ENCODE peak calls at places on chromosomes 4 and X, in four cellular contexts. R, B, P and W are unnamed samples.

GRCh38 chr4:112152496-112152895 is 7.2 kb downstream of the FAM241A start:
- DNase-seq in B (no peak), R (no peak), P (no peak), W (no peak)

GRCh38 chrX:115522955-115523354 is 38.0 kb upstream of the PLS3 start:
- DNase-seq in R (no peak), B (no peak), P (no peak), W (no peak)

GRCh38 chr4:5812506-5813229 is 80.2 kb downstream of the CRMP1 start:
- DNase-seq in P (peak), B (no peak), R (peak), W (no peak)

GRCh38 chrX:124211312-124211942 is 121.0 kb upstream of the TEX13D start:
- DNase-seq in P (peak), R (peak), B (no peak), W (no peak)

GRCh38 chr4:26583538-26583864 is 383 bp upstream of the TBC1D19 start:
- DNase-seq in B (no peak), R (no peak), P (no peak), W (no peak)

GRCh38 chr4:185839770-185840169 is 27.8 kb upstream of the SORBS2 start:
- DNase-seq in B (no peak), R (no peak), P (no peak), W (no peak)

GRCh38 chr4:177118596-177118995 is 191.1 kb upstream of the NEIL3 start:
- DNase-seq in R (no peak), B (no peak), P (no peak), W (no peak)

GRCh38 chr4:167339781-167340180 is 105.5 kb upstream of the SPOCK3 start:
- DNase-seq in P (no peak), B (no peak), R (no peak), W (no peak)

GRCh38 chr4:13264126-13264525 is 220.0 kb downstream of the RAB28 start:
- DNase-seq in P (no peak), B (no peak), R (no peak), W (no peak)

GRCh38 chr4:8342651-8343050 is 73.1 kb downstream of the HTRA3 start:
- DNase-seq in P (no peak), R (no peak), B (peak), W (no peak)

GRCh38 chr4:29081230-29081955 is 1638.8 kb upstream of the PCDH7 start:
- DNase-seq in R (no peak), B (no peak), P (no peak), W (no peak)

GRCh38 chr4:173478884-173479283 is 51.1 kb downstream of the HAND2 start:
- DNase-seq in P (no peak), B (no peak), R (no peak), W (no peak)

GRCh38 chr4:153533387-153533786 is 67.2 kb downstream of the TMEM131L start:
- DNase-seq in P (no peak), B (no peak), R (no peak), W (no peak)

GRCh38 chrX:56233100-56233499 is 944 bp downstream of the KLF8 start:
- DNase-seq in B (peak), R (no peak), P (no peak), W (no peak)

GRCh38 chr4:7460591-7460990 is 25.9 kb upstream of the PSAPL1 start:
- DNase-seq in B (no peak), P (peak), R (peak), W (no peak)

GRCh38 chr4:48173055-48173991 is 39.3 kb upstream of the TXK start:
- DNase-seq in B (no peak), P (peak), R (no peak), W (peak)

GRCh38 chrX:78712381-78712780 is 35.1 kb upstream of the LPAR4 start:
- DNase-seq in P (no peak), R (no peak), B (no peak), W (no peak)

GRCh38 chrX:45771114-45771513 is 570.4 kb upstream of the DIPK2B start:
- DNase-seq in B (no peak), R (peak), P (no peak), W (no peak)

GRCh38 chr4:176999943-177000543 is 207.3 kb upstream of the VEGFC start:
- DNase-seq in B (no peak), R (no peak), P (no peak), W (no peak)

GRCh38 chr4:139556071-139556734 is at the start of gene SETD7:
- DNase-seq in P (peak), B (peak), R (no peak), W (no peak)

GRCh38 chr4:85408326-85408725 is 66.6 kb upstream of the ARHGAP24 start:
- DNase-seq in R (no peak), B (no peak), P (no peak), W (no peak)

GRCh38 chr4:173181769-173182374 is 13.3 kb downstream of the GALNT7 start:
- DNase-seq in R (no peak), B (no peak), P (no peak), W (no peak)

GRCh38 chrX:153649178-153649914 is 2.3 kb downstream of the DUSP9 start:
- DNase-seq in B (peak), P (peak), R (peak), W (no peak)

DNA sequence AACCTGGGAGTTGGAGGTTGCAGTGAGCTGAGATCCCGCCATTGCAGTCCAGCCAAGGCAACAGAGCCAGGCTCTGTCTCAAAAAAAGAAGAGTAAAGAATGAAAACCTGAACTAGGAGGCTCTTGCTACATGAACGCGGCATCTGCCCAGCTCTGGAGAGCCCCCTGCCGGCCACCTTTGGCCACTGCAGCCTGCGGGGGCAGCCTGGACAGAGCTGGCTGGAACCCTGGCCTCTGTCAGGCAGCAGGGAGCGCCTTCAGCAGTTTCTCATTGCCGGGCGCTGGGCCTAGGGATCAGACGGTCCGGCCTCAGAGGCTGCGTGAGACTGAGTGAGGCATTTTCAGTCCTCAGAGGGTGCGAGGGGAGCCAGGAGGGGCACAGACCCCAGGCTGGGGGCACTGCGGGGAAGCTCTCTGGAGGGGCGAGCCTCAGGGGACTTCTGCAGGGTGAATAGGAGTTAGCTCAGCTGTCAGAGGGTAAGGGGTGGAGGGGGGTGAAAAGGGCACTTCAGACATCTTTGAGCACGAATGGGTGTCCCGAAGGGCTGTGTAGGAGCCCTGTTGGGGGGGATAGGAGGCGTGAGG is 17.5 kb downstream of the DOK7 start:
- DNase-seq in B (peak), R (peak), P (peak), W (no peak)
- TF ChIP-seq ZNF274 in B (no peak), R (no peak), P (no peak), W (no peak)

GRCh38 chrX:88437563-88437962 is 309.5 kb upstream of the CPXCR1 start:
- DNase-seq in R (no peak), P (no peak), B (no peak), W (no peak)
- TF ChIP-seq EP300 in R (no peak), P (no peak), B (no peak), W (no peak)

GRCh38 chr4:18081708-18082107 is 60.2 kb upstream of the LCORL start:
- DNase-seq in R (no peak), P (no peak), B (no peak), W (no peak)

GRCh38 chr4:18077808-18078207 is 56.3 kb upstream of the LCORL start:
- DNase-seq in P (no peak), B (no peak), R (no peak), W (no peak)

GRCh38 chr4:18071894-18072293 is 50.3 kb upstream of the LCORL start:
- DNase-seq in B (no peak), P (no peak), R (no peak), W (no peak)

DNA sequence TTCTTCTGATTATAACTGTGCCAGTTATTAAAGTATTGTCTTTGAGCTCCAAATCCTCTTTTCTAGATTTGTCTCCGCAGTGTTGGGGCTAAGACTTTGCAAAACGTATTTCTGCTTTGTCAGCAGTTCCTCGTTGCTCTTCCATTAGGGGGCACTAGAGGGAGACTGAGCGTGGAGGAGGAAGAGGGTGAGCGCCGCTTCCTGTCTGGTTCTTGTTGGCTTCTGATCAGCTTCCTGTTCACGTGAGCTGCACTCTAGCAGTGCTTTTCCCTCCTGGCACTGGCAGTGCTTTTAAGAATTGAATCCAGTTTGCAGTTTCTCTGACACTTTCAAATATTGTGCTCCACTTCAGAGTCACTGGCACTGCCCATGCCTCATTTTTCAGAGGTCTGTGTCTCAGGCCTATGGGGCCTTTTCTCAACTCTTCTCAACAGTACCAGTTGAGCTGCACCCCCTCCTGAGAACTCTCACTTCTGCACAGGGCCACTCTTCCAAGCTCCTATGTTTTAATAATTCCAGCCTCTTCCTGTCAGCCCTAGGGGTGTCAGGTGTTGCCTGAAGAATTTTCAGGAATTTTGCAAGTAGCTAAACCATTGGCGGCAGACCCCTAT is 54.4 kb upstream of the LCORL start:
- DNase-seq in R (peak), B (peak), P (peak), W (no peak)
- TF ChIP-seq CTCF in R (peak), B (peak), P (peak), W (peak)

DNA sequence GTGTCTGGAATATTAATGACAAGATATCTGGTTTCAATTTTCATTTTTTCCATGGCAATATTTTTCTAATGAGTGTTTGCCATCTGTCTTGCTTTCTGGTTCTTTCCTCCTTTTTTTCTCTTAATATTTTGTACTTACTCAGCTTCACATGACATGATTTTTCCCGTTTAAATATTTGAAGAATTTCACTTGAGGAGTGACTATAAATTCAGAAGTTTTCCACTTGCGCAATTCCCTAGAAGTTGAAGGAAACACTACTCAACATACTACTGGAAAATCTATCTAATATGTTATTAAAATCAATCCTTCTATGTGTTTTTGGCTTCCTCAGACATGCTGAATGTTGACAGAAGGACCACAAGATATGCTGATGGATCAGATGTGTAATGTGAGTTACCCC is 36.8 kb upstream of the BANK1 start:
- DNase-seq in B (no peak), R (no peak), P (no peak), W (no peak)
- TF ChIP-seq ZNF274 in B (no peak), R (no peak), P (no peak), W (no peak)

DNA sequence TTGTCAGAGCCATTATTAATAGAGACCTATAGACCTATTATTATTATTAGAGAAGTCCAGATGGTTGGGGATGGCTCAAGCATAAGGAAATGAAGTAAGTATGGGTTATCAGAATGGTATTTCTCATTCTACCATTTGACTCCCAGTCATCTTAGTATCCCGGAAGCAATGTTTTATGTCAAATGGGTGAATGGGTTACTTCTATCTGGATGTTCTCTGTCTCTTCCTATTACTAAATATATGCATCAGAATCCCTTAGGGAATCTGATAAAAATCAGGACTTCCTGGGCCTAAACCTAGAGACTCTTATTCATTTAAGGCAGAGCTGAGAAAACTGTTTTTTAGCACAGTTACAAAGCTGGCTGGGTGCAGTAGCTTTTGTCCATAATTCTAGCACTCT is 149.9 kb downstream of the SLC10A7 start:
- DNase-seq in R (no peak), B (no peak), P (no peak), W (no peak)
- TF ChIP-seq EP300 in R (no peak), B (no peak), P (no peak), W (no peak)